ENCODE peak calls at places on chromosomes 4 and X, in nine cellular contexts. B is esophagus muscularis mucosa, U is IMR-90, Z is lower lobe of right lung, A is tibial nerve, Q is sigmoid colon, E is kidney, V is A549, F is ovary. S is an unnamed sample.
A peak's percentile ranks its signal among the peaks of the same experiment; 100 is the strongest.

GRCh38 chrX:48989483-48989882 is 12.6 kb downstream of the GRIPAP1 start:
- DNase-seq in B (no peak), U (no peak), Z (no peak), A (no peak), Q (peak; percentile 54), E (no peak), V (no peak), F (no peak), S (no peak)

GRCh38 chr4:4574792-4575191 is 32.9 kb upstream of the STX18 start:
- DNase-seq in B (no peak), U (peak; percentile 72), Z (peak; percentile 60), A (no peak), Q (no peak), E (peak; percentile 90), V (peak; percentile 48), F (peak; percentile 74), S (no peak)

GRCh38 chr4:36177946-36178345 is 66.4 kb downstream of the ARAP2 start:
- DNase-seq in B (no peak), U (peak; percentile 14), Z (no peak), A (no peak), Q (no peak), E (no peak), V (no peak), F (no peak), S (no peak)

GRCh38 chr4:186887211-186887785 is 163.6 kb upstream of the FAT1 start:
- DNase-seq in B (peak; percentile 66), U (no peak), Z (no peak), A (no peak), Q (no peak), E (no peak), V (no peak), F (no peak), S (no peak)

GRCh38 chr4:85939595-85939994 is 420.3 kb downstream of the MAPK10 start:
- DNase-seq in B (no peak), U (no peak), Z (no peak), A (no peak), Q (no peak), E (no peak), V (no peak), F (no peak), S (no peak)

GRCh38 chr4:107740381-107740780 is 20.3 kb upstream of the PAPSS1 start:
- DNase-seq in B (no peak), U (peak; percentile 9), Z (no peak), A (no peak), Q (no peak), E (no peak), V (peak; percentile 14), F (no peak), S (no peak)

GRCh38 chrX:30504309-30504708 is 73.3 kb downstream of the TASL start:
- DNase-seq in B (no peak), U (peak; percentile 41), Z (no peak), A (no peak), Q (no peak), E (no peak), V (peak; percentile 30), F (no peak), S (no peak)

GRCh38 chrX:150649096-150649870 is 43.9 kb upstream of the MTMR1 start:
- DNase-seq in B (no peak), U (peak; percentile 57), Z (peak; percentile 37), A (no peak), Q (peak; percentile 76), E (no peak), V (peak; percentile 43), F (peak; percentile 74), S (no peak)

GRCh38 chr4:186201535-186202230 is 10.3 kb downstream of the CYP4V2 start:
- DNase-seq in B (no peak), U (peak; percentile 40), Z (no peak), A (no peak), Q (no peak), E (no peak), V (peak; percentile 67), F (no peak), S (no peak)

GRCh38 chr4:55635760-55636621 is at the start of gene NMU:
- DNase-seq in B (no peak), U (no peak), Z (peak; percentile 78), A (no peak), Q (no peak), E (peak; percentile 74), V (peak; percentile 19), F (no peak), S (peak; percentile 56)

GRCh38 chr4:100981447-100982204 is 365.7 kb downstream of the PPP3CA start:
- DNase-seq in B (no peak), U (peak; percentile 20), Z (peak; percentile 38), A (no peak), Q (no peak), E (no peak), V (no peak), F (no peak), S (no peak)

GRCh38 chrX:132488819-132489255 is at the start of gene MBNL3:
- DNase-seq in B (no peak), U (peak; percentile 5), Z (peak; percentile 77), A (no peak), Q (peak; percentile 64), E (peak; percentile 86), V (peak; percentile 20), F (peak; percentile 27), S (peak; percentile 78)

GRCh38 chr4:158446106-158446505 is 75.6 kb upstream of the RXFP1 start:
- DNase-seq in B (no peak), U (peak; percentile 79), Z (no peak), A (no peak), Q (no peak), E (no peak), V (peak; percentile 44), F (no peak), S (no peak)

GRCh38 chr4:14317351-14317750 is 684.9 kb upstream of the CPEB2 start:
- DNase-seq in B (no peak), U (no peak), Z (no peak), A (no peak), Q (no peak), E (no peak), V (no peak), F (no peak), S (no peak)

DNA sequence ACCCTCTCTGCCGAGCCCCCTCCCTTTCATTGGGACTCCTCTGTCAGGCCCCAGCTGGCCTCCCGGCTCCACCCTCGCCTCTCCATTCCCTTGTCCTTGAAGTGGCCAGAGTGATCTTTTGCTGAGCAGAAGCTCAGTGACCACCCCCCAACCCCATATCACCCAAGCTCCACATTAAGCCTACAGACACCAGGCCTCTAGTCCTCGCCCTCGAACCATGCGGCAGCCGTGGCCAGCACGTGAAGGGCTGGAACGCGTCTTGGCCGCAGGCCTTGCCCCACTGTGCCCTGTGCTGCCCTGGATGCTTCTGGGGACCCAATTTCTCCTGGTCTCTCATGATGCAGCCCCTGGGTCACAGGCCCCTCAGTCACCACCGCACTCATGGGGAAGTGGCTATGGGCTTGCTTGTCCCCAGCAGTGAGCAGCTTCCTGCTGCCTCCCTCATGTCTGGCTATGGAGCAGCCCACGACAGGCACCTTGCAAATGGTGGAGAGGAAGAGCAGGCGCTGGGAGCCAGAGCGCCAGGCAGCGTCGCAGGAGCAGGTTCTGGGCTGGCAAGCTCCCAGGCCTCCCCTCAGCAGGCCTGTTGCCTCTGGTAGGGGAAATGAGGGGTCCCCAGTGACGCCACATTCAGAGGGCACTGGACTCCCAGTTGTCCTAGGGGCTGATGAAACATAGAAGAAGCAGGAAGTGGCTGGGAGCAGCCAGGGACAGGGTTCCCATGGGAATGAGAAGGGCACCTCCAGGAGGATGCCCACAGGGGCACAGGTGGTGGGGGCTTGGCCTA is 757 bp upstream of the SRPK3 start:
- DNase-seq in B (no peak), U (no peak), Z (no peak), A (no peak), Q (no peak), E (peak; percentile 61), V (no peak), F (no peak), S (no peak)
- H3K4me1 ChIP-seq in B (peaks cover 18% of the 10 kb centered on the region), U (no peaks in the 10 kb centered on the region), Z (peaks cover 11% of the 10 kb centered on the region), A (peaks cover 24% of the 10 kb centered on the region), Q (peaks cover 26% of the 10 kb centered on the region), E (no peaks in the 10 kb centered on the region), V (no peaks in the 10 kb centered on the region), F (no peaks in the 10 kb centered on the region), S (peaks cover 25% of the 10 kb centered on the region)

GRCh38 chrX:124098089-124098488 is 136.6 kb downstream of the STAG2 start:
- DNase-seq in B (no peak), U (peak; percentile 51), Z (no peak), A (no peak), Q (no peak), E (no peak), V (peak; percentile 28), F (no peak), S (no peak)
- TF ChIP-seq CTCF in B (peak; percentile 57), U (peak; percentile 56), Z (peak; percentile 40), A (peak; percentile 34), Q (peak; percentile 19), E (peak; percentile 37), V (peak; percentile 51), F (no peak), S (peak; percentile 31)

GRCh38 chr4:76310683-76311082 is 4.2 kb downstream of the STBD1 start:
- DNase-seq in B (no peak), U (no peak), Z (no peak), A (no peak), Q (no peak), E (no peak), V (no peak), F (no peak), S (no peak)

GRCh38 chr4:76312457-76312856 is 5.9 kb downstream of the STBD1 start:
- DNase-seq in B (no peak), U (no peak), Z (no peak), A (no peak), Q (no peak), E (no peak), V (no peak), F (no peak), S (no peak)

GRCh38 chr4:76309939-76310549 is 3.5 kb downstream of the STBD1 start:
- DNase-seq in B (no peak), U (no peak), Z (no peak), A (no peak), Q (no peak), E (no peak), V (no peak), F (no peak), S (no peak)

GRCh38 chr4:76308548-76308947 is 2.0 kb downstream of the STBD1 start:
- DNase-seq in B (no peak), U (no peak), Z (no peak), A (no peak), Q (no peak), E (peak; percentile 30), V (no peak), F (peak; percentile 29), S (no peak)

GRCh38 chr4:76311896-76312331 is 5.4 kb downstream of the STBD1 start:
- DNase-seq in B (no peak), U (no peak), Z (no peak), A (no peak), Q (no peak), E (no peak), V (no peak), F (no peak), S (no peak)
- H3K4me3 ChIP-seq in B (no peak overlapping the region), U (no peak overlapping the region), Z (no peak overlapping the region), A (no peak overlapping the region), Q (no peak overlapping the region), E (no peak overlapping the region), V (no peak overlapping the region), F (no peak overlapping the region), S (no peak overlapping the region)

DNA sequence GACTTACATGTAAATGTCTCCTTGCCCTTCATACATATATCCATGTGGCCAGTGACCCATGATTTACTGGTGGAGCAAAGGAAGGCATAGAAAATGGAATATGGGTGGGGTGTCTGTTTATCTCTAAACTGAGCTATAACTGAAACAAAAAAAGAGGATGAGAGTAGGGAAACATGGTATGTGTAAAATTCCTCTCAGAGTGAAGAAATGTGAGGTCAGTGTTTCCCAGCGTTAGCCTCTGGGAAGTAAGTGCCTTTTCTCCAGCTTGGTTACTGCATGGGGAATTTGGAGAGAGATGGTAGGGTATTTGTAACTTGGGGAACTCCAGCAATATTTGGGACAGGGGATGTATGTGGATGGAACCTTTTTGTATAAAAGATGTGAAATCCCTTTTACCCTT is 89.4 kb downstream of the AFF1 start:
- DNase-seq in B (no peak), U (peak; percentile 25), Z (no peak), A (no peak), Q (no peak), E (no peak), V (no peak), F (no peak), S (no peak)
- H3K4me1 ChIP-seq in B (peaks cover 80% of the 10 kb centered on the region), U (peaks cover 7% of the 10 kb centered on the region), Z (peaks cover 83% of the 10 kb centered on the region), A (peaks cover 87% of the 10 kb centered on the region), Q (peaks cover 72% of the 10 kb centered on the region), E (peaks cover 43% of the 10 kb centered on the region), V (peaks cover 65% of the 10 kb centered on the region), F (peaks cover 39% of the 10 kb centered on the region), S (peaks cover 68% of the 10 kb centered on the region)